ENCODE peak calls at places on chromosomes 2 and 18, in nine cellular contexts. Y, F, S, U, B, G, P, T and Z are unnamed samples.

GRCh38 chr2:227856697-227857096 is 14.7 kb upstream of the DAW1 start:
- DNase-seq in B (no peak), F (no peak), P (no peak), G (no peak), T (no peak), U (no peak), Y (no peak), S (no peak), Z (no peak)

GRCh38 chr2:162732946-162733698 is 105.4 kb downstream of the KCNH7 start:
- DNase-seq in U (peak), B (no peak), S (no peak), Y (no peak), T (no peak), F (no peak), P (peak), G (no peak), Z (no peak)

GRCh38 chr2:61134141-61134540 is 27.8 kb upstream of the C2orf74 start:
- DNase-seq in P (no peak), Y (no peak), G (no peak), U (no peak), T (no peak), S (no peak), B (no peak), F (no peak), Z (no peak)

GRCh38 chr2:66507673-66508127 is 72.8 kb downstream of the MEIS1 start:
- DNase-seq in F (no peak), G (no peak), S (no peak), B (no peak), T (no peak), U (peak), Y (no peak), P (no peak), Z (no peak)

GRCh38 chr18:62825382-62825781 is 110.0 kb downstream of the PHLPP1 start:
- DNase-seq in G (no peak), P (no peak), F (no peak), U (no peak), S (no peak), B (no peak), Y (no peak), T (no peak), Z (no peak)

GRCh38 chr2:224838335-224838734 is 122.2 kb upstream of the CCDC195 start:
- DNase-seq in U (no peak), P (no peak), S (no peak), G (no peak), F (no peak), Y (no peak), T (no peak), B (no peak), Z (no peak)

GRCh38 chr2:136131484-136131960 is 13.6 kb upstream of the CXCR4 start:
- DNase-seq in U (no peak), P (no peak), Y (no peak), S (no peak), F (no peak), B (no peak), G (no peak), T (no peak), Z (no peak)

GRCh38 chr2:112705576-112705975 is 15.2 kb upstream of the NT5DC4 start:
- DNase-seq in G (no peak), B (no peak), Y (no peak), U (no peak), T (no peak), F (no peak), S (no peak), P (no peak), Z (no peak)

GRCh38 chr2:105454801-105455485 is 56.1 kb upstream of the FHL2 start:
- DNase-seq in G (no peak), S (peak), Y (no peak), U (no peak), B (no peak), P (peak), T (no peak), F (peak), Z (peak)

GRCh38 chr2:236939751-236940229 is 145.9 kb upstream of the COPS8 start:
- DNase-seq in B (no peak), Y (no peak), S (no peak), P (no peak), F (no peak), G (peak), U (no peak), T (no peak), Z (no peak)

GRCh38 chr2:181859123-181859522 is 32.4 kb upstream of the ITPRID2 start:
- DNase-seq in B (no peak), Y (no peak), F (peak), T (no peak), U (no peak), G (no peak), S (no peak), P (no peak), Z (no peak)

GRCh38 chr2:168396131-168396530 is 59.9 kb upstream of the CERS6 start:
- DNase-seq in T (no peak), S (no peak), P (no peak), B (no peak), U (no peak), G (no peak), F (no peak), Y (no peak), Z (no peak)

GRCh38 chr2:234249873-234250272 is 199.4 kb downstream of the SPP2 start:
- DNase-seq in T (no peak), Y (no peak), F (no peak), B (no peak), G (no peak), S (peak), P (no peak), U (peak), Z (no peak)

GRCh38 chr2:206064077-206064476 is 21.9 kb downstream of the INO80D start:
- DNase-seq in S (no peak), F (no peak), P (no peak), U (no peak), T (no peak), B (no peak), Y (no peak), G (no peak), Z (no peak)

GRCh38 chr18:6652098-6652497 is 77.4 kb upstream of the ARHGAP28 start:
- DNase-seq in Y (no peak), B (no peak), U (peak), T (no peak), P (no peak), F (no peak), G (no peak), S (no peak), Z (no peak)

GRCh38 chr2:178796079-178796677 is 11.0 kb downstream of the TTN start:
- DNase-seq in U (no peak), G (no peak), S (peak), F (no peak), B (no peak), Y (no peak), T (no peak), P (no peak), Z (no peak)

GRCh38 chr2:1117569-1117968 is 166.9 kb downstream of the SNTG2 start:
- DNase-seq in B (no peak), T (no peak), Y (no peak), P (no peak), S (no peak), G (no peak), U (no peak), F (no peak), Z (no peak)

GRCh38 chr2:100865819-100866462 is 46.0 kb downstream of the NPAS2 start:
- DNase-seq in G (peak), Y (no peak), U (no peak), T (no peak), P (no peak), B (no peak), F (no peak), S (peak), Z (no peak)

GRCh38 chr2:192007819-192008218 is 160.9 kb upstream of the CAVIN2 start:
- DNase-seq in P (no peak), Y (no peak), S (no peak), T (no peak), U (no peak), B (no peak), G (no peak), F (no peak), Z (no peak)

GRCh38 chr2:119544075-119545031 is at the start of gene CFAP221:
- DNase-seq in Y (peak), P (peak), G (peak), B (peak), S (peak), F (peak), U (no peak), T (no peak), Z (peak)

GRCh38 chr2:33448216-33448899 is 28.1 kb upstream of the RASGRP3 start:
- DNase-seq in Y (no peak), T (no peak), F (no peak), P (no peak), B (no peak), G (no peak), S (no peak), U (no peak), Z (no peak)

GRCh38 chr2:20514596-20515269 is 67.9 kb downstream of the RHOB start:
- DNase-seq in Y (no peak), U (no peak), P (peak), F (no peak), T (peak), G (peak), B (no peak), S (peak), Z (no peak)

GRCh38 chr2:85329181-85329651 is 1.4 kb upstream of the TGOLN2 start:
- DNase-seq in S (no peak), P (no peak), F (no peak), Y (no peak), T (no peak), B (no peak), U (no peak), G (no peak), Z (no peak)

GRCh38 chr18:72866901-72867701 is 686 bp downstream of the NETO1 start:
- DNase-seq in Y (no peak), B (no peak), S (no peak), G (peak), P (no peak), F (no peak), U (no peak), T (no peak), Z (no peak)

GRCh38 chr18:9803698-9804516 is 81.9 kb upstream of the TXNDC2 start:
- DNase-seq in S (no peak), Y (peak), T (peak), B (no peak), P (peak), F (peak), G (no peak), U (peak), Z (no peak)

GRCh38 chr2:128791120-128791982 is 472.7 kb upstream of the HS6ST1 start:
- DNase-seq in F (peak), G (no peak), S (no peak), T (no peak), U (peak), B (no peak), Y (peak), P (no peak), Z (no peak)

GRCh38 chr2:220528180-220528579 is 900.8 kb downstream of the SLC4A3 start:
- DNase-seq in Y (no peak), B (no peak), P (no peak), G (no peak), U (no peak), S (no peak), F (no peak), T (no peak), Z (no peak)

GRCh38 chr18:13488281-13488929 is 238.0 kb downstream of the FAM210A start:
- DNase-seq in T (no peak), Y (no peak), F (no peak), S (no peak), G (no peak), U (no peak), P (no peak), B (no peak), Z (no peak)

GRCh38 chr2:109609352-109610024 is 4.3 kb downstream of the SEPTIN10 start:
- DNase-seq in F (no peak), S (peak), U (no peak), T (no peak), P (no peak), Y (no peak), B (no peak), G (no peak), Z (no peak)

GRCh38 chr2:241272722-241273551 is 42.5 kb downstream of the HDLBP start:
- DNase-seq in F (peak), P (peak), B (peak), T (peak), U (peak), G (no peak), Y (peak), S (peak), Z (peak)

GRCh38 chr2:180006781-180007579 is at the start of gene CWC22:
- DNase-seq in P (peak), S (peak), U (peak), B (peak), T (peak), Y (peak), F (peak), G (peak), Z (peak)

GRCh38 chr2:124039032-124039431 is 13.9 kb downstream of the CNTNAP5 start:
- DNase-seq in P (no peak), T (no peak), U (no peak), S (no peak), B (no peak), G (no peak), Y (no peak), F (no peak), Z (no peak)

GRCh38 chr2:173048901-173049661 is 26.6 kb upstream of the MAP3K20 start:
- DNase-seq in B (peak), U (peak), S (peak), F (peak), Y (peak), P (peak), G (no peak), T (peak), Z (peak)

GRCh38 chr2:53286336-53286735 is 481.3 kb upstream of the CHAC2 start:
- DNase-seq in F (no peak), P (no peak), Y (no peak), B (no peak), S (no peak), G (no peak), T (no peak), U (no peak), Z (no peak)

GRCh38 chr2:159227467-159227866 is 59.0 kb downstream of the WDSUB1 start:
- DNase-seq in Y (no peak), F (no peak), P (no peak), B (no peak), U (no peak), S (no peak), T (no peak), G (no peak), Z (no peak)

DNA sequence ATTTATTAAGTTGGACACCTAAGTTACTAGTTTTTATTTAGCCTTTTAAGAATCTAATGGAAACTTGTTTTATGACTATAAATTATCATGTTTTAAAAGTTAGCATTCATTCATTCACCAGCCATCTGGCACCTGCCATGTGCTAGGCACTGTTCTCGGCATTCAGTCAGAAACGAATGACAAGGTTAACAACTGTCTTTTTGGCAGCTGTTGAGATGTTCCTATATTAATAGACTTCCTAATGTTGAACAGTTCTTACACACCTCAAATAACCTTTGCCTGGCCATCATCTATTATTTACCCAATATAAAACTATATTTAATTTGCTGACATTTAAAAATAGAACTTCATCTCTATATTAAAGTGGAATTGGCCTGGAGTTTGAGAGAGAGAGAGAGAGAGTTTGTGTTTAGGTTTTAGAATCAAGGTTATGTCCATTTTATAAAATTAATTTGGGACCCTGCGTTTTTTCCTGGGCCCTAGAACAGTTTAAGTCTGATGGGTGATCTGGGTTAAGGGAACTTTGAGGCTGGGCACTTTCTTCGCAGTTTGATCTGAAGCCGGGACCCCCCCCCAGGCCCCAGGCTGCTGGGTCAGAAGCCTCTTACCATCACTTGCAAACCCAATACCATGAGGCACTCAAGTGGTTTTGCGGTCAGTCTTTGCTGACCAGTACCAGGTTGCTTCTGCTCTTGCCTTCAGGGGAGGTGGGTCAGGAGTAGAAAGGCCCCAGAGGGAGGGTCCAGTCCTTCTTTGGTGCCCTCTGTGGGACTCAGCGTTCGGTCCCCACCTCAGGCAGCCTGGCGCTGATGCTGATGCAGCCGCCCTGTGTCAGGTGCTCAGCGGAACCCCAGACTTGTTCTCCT is 48.3 kb upstream of the ASB1 start:
- DNase-seq in Y (no peak), B (no peak), F (no peak), S (no peak), G (no peak), T (no peak), U (no peak), P (no peak), Z (no peak)
- H3K27ac ChIP-seq in Y (no peak), B (no peak), F (no peak), S (no peak), G (no peak), T (no peak), U (no peak), P (no peak), Z (no peak)

DNA sequence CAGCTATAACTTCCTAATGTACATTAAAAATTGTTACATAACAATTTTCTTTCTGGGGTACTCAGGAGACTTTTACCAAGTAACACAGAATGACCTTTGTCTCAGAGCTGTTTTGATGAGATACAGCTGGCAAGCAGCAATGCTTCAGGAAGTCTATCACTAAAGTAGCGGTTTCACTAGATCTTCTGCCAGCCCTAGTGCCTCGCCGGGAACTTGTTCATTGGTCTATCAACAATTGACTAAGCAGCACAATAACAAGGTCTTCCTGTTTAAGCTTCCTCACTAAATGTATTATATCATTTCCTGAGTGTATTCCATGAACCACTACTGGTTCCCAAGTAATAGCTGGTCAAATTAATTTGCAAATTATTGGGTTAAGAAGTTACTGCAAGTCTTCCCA is 69.2 kb downstream of the TRIP12 start:
- DNase-seq in G (peak), P (peak), S (no peak), U (no peak), Y (no peak), T (no peak), B (no peak), F (no peak), Z (peak)
- TF ChIP-seq POLR2A in G (no peak), P (no peak), S (no peak), U (no peak), Y (no peak), T (no peak), B (no peak), F (no peak), Z (no peak)

GRCh38 chr2:26243643-26244478 is 571 bp downstream of the HADHA start:
- DNase-seq in P (peak), Y (no peak), G (no peak), U (no peak), F (no peak), S (peak), T (no peak), B (no peak), Z (peak)

GRCh38 chr2:26245810-26246209 is 1.1 kb downstream of the HADHB start:
- DNase-seq in S (no peak), G (no peak), P (no peak), F (no peak), Y (no peak), B (no peak), T (no peak), U (no peak), Z (no peak)

GRCh38 chr2:26245231-26245732 is 543 bp downstream of the HADHB start:
- DNase-seq in Y (no peak), P (peak), F (peak), T (peak), S (no peak), B (no peak), U (peak), G (peak), Z (peak)

GRCh38 chr2:26246818-26247217 is 2.1 kb downstream of the HADHB start:
- DNase-seq in U (no peak), Y (no peak), P (no peak), F (no peak), S (peak), T (no peak), B (no peak), G (no peak), Z (no peak)

GRCh38 chr2:26244479-26245230 is at the start of the genes HADHA and HADHB:
- DNase-seq in P (peak), B (peak), T (peak), G (peak), Y (peak), S (peak), U (peak), F (peak), Z (peak)
- TF ChIP-seq CTCF in P (no peak), B (peak), T (peak), G (peak), Y (peak), S (peak), U (no peak), F (no peak), Z (peak)

DNA sequence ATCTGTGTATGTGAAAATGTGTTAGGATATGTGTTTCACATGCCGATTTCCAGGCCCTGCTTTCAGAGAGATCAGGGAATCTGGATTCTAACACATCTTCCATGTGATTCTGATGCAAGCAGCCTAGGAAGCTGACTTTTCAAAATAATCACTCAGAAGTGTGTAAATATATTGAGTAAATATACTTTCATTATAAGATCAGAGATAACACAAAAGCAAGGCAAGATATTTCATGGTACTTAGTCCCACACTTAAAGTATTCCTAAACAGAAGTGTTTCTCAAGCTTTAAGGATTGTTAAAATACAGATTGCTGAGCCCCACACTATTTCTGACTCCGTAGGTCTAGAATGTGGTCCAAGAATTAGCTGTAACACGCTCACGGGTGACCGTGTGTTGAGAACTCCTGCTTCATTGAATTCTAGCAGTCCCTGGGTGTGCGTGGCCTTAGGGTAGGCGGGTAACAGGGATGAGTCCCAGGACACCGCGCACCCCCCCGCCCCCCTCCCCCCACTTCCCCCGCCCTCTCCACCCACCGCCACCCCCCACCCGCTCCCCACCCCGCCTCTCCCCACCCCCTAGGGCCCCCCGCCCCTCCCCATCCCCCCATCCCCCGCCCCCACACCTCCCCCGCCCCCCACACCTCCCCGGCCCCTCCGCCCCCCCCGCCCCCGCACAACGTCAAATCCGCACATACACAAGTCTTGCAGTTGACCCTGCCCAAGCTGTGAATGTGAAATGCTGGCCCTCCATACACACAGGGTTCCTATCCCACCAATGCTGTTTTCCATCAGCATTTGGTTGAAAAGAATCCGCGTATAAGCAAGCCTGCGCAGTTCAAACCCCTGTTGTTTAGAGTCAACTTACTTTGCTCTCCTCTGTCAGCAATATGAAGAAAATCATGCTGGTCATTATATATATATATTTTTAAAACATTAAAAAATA is 94.1 kb upstream of the SLC39A10 start:
- DNase-seq in T (no peak), G (peak), B (no peak), Y (no peak), P (no peak), U (no peak), S (peak), F (no peak), Z (no peak)
- H3K27ac ChIP-seq in T (no peak), G (peak), B (no peak), Y (no peak), P (peak), U (no peak), S (peak), F (no peak), Z (no peak)

GRCh38 chr2:43460611-43461396 is 135.0 kb downstream of the THADA start:
- DNase-seq in Y (no peak), S (no peak), T (no peak), G (no peak), U (no peak), F (no peak), P (no peak), B (no peak), Z (no peak)
- TF ChIP-seq POLR2A in Y (no peak), S (no peak), T (no peak), G (no peak), U (no peak), F (no peak), P (no peak), B (no peak), Z (no peak)